ENCODE peak calls at places on chromosomes 2 and 18, in four cellular contexts. I, F, U and R are unnamed samples.

GRCh38 chr2:237669628-237670351 is 42.4 kb downstream of the LRRFIP1 start:
- DNase-seq in U (no peak), I (no peak), F (peak; percentile 85), R (no peak)

GRCh38 chr2:237600205-237600846 is 9.8 kb upstream of the RAB17 start:
- DNase-seq in I (no peak), F (peak; percentile 55), U (no peak), R (no peak)

GRCh38 chr2:135948642-135949355 is 36.6 kb downstream of the DARS1 start:
- DNase-seq in U (no peak), I (peak; percentile 23), F (no peak), R (peak; percentile 83)

GRCh38 chr18:21745234-21745633 is 4.6 kb downstream of the MIB1 start:
- DNase-seq in I (no peak), U (no peak), F (no peak), R (no peak)

GRCh38 chr18:63178526-63178880 is 141.1 kb downstream of the BCL2 start:
- DNase-seq in U (no peak), F (no peak), I (no peak), R (no peak)

GRCh38 chr2:221455214-221455613 is 116.9 kb downstream of the EPHA4 start:
- DNase-seq in I (no peak), U (no peak), F (no peak), R (no peak)

GRCh38 chr2:85022232-85022631 is 51.3 kb downstream of the KCMF1 start:
- DNase-seq in F (no peak), U (no peak), I (no peak), R (no peak)

GRCh38 chr2:120445431-120446143 is 99.7 kb downstream of the INHBB start:
- DNase-seq in F (peak; percentile 77), U (no peak), I (peak; percentile 37), R (peak; percentile 49)

GRCh38 chr2:165008916-165009315 is 53.6 kb upstream of the SLC38A11 start:
- DNase-seq in F (no peak), U (no peak), I (no peak), R (no peak)

GRCh38 chr2:55966431-55967118 is 43.0 kb upstream of the EFEMP1 start:
- DNase-seq in I (no peak), F (no peak), U (no peak), R (no peak)

GRCh38 chr18:37303009-37303408 is 262.6 kb downstream of the CELF4 start:
- DNase-seq in U (no peak), I (no peak), F (no peak), R (no peak)

GRCh38 chr2:102848366-102848839 is 86.6 kb downstream of the TMEM182 start:
- DNase-seq in U (peak; percentile 91), I (peak; percentile 42), F (peak; percentile 85), R (no peak)

DNA sequence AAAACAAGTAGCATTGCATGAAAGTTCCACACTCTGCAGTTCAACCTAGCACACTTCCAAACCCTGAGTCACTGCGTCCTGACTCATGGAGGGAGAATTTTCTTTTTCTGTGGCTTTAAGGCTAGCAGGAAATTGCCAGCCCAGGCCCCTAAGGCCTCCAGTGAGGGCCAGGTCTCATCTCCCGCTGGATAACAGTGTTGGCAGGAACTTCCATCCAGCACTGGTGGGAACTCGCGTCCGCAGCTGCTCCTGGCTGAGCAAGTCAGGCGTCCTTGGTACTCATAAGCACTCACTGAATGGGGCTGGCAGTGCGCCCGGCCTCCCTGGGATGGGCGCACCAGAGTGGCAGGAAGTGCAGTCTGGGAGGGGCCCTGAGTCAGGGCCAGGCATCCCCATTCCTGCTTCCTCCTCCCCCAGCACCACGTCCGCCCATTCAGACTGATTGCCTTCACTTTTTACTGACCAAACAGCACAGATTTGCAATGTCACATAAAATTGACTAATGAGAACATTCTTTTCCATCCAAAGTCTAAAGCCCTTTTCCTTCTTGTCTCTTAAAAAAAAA is 14.3 kb downstream of the MALL start:
- DNase-seq in U (no peak), I (no peak), F (peak; percentile 77), R (peak; percentile 91)
- TF ChIP-seq FOSL1 in U (no peak), I (peak; percentile 67), F (no peak), R (no peak)

GRCh38 chr2:152395132-152396024 is 60.4 kb downstream of the FMNL2 start:
- DNase-seq in F (no peak), I (no peak), U (no peak), R (no peak)
- H3K9ac ChIP-seq in F (no peak overlapping the region), I (no peak overlapping the region), U (no peak overlapping the region), R (no peak overlapping the region)

GRCh38 chr2:166881177-166881576 is 7.1 kb upstream of the XIRP2 start:
- DNase-seq in F (no peak), I (no peak), U (no peak), R (no peak)
- TF ChIP-seq JUND in F (no peak), I (no peak), U (no peak), R (no peak)

GRCh38 chr18:31740180-31740579 is 20.5 kb downstream of the SLC25A52 start:
- DNase-seq in F (no peak), U (no peak), I (no peak), R (no peak)

GRCh38 chr18:31744661-31745060 is 16.0 kb downstream of the SLC25A52 start:
- DNase-seq in I (no peak), F (no peak), U (no peak), R (no peak)

GRCh38 chr18:31738460-31739407 is 21.9 kb downstream of the SLC25A52 start:
- DNase-seq in F (peak; percentile 69), I (peak; percentile 24), U (no peak), R (peak; percentile 65)

GRCh38 chr18:31739651-31740050 is 21.0 kb downstream of the SLC25A52 start:
- DNase-seq in I (no peak), F (no peak), U (no peak), R (no peak)

DNA sequence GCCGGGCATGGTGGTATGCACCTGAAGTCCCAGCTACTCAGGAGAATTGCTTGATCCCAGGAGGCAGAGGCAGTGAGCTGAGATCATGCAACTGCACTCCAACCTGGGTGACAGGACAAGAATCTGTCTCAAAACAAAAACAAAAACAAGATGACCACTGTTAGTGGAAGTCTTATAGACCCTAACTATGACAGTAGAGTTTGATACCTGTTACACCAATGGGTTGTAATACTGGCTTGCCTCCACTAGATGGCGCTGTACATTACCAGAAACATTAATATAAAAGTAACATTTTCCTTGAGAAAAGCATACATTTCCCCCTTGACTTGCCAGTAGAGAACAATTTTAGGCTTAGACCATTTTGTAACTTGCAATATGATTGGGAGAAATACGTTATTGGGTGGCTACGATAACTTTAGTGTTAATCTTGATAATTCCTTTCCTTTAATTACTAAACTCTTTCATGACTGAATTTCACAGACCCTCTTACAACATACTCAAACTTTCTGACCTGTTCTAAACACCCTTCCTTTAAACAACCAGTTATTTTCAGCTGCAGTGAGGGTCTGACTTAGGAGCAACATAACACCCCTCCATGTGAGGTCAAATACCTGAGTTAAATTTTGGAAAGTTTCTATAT is 19.5 kb downstream of the SLC25A52 start:
- DNase-seq in U (peak; percentile 72), F (peak; percentile 41), I (peak; percentile 31), R (peak; percentile 22)
- TF ChIP-seq FOSL1 in U (no peak), F (no peak), I (no peak), R (no peak)

GRCh38 chr2:201058914-201059313 is 12.6 kb downstream of the HYCC2 start:
- DNase-seq in U (no peak), I (peak; percentile 22), F (peak; percentile 74), R (no peak)

GRCh38 chr2:201059961-201060525 is 11.4 kb downstream of the HYCC2 start:
- DNase-seq in U (no peak), F (no peak), I (no peak), R (no peak)

GRCh38 chr2:201057089-201057499 is 14.4 kb downstream of the HYCC2 start:
- DNase-seq in U (no peak), I (no peak), F (peak; percentile 32), R (no peak)

GRCh38 chr2:201057715-201058248 is 13.7 kb downstream of the HYCC2 start:
- DNase-seq in U (no peak), I (no peak), F (peak; percentile 98), R (no peak)
- H3K9ac ChIP-seq in U (no peak overlapping the region), I (no peak overlapping the region), F (no peak overlapping the region), R (no peak overlapping the region)

DNA sequence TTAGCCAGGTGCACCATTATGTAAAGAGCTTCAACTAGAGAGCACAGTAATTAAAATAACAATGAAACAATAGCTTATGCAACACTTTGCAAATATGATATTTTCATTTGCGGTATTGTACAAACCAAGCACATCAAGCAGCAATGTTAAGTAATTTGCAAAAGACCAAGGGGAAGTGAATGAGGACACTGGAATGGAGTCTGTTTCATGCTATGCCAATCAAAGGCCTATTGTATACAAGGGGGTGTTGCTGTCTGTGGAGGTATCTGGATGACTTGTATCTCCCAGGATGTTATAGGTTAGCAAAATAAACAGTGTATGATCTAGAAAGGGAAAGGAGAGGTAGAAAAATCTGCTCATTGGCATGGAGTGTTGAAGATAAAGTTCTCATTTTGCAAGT is 284.5 kb downstream of the LRRTM1 start:
- DNase-seq in I (no peak), F (no peak), U (no peak), R (no peak)
- TF ChIP-seq JUND in I (no peak), F (no peak), U (no peak), R (no peak)